ENCODE peak calls at places on chromosomes 6 and 20, in nine cellular contexts. C, B, A, N, L, O, V, S and Z are unnamed samples.

GRCh38 chr6:157217198-157217893 is 106.0 kb downstream of the TMEM242 start:
- DNase-seq in C (no peak), B (no peak), A (no peak), N (no peak), L (no peak), O (no peak), V (no peak), S (no peak), Z (no peak)

GRCh38 chr20:62352402-62353288 is 14.5 kb downstream of the LAMA5 start:
- DNase-seq in C (peak), B (no peak), A (no peak), N (peak), L (no peak), O (no peak), V (no peak), S (peak), Z (peak)

GRCh38 chr6:71410164-71410566 is 121.6 kb downstream of the OGFRL1 start:
- DNase-seq in C (no peak), B (no peak), A (no peak), N (no peak), L (peak), O (no peak), V (no peak), S (no peak), Z (no peak)

GRCh38 chr6:24991748-24992467 is 56.1 kb upstream of the RIPOR2 start:
- DNase-seq in C (peak), B (peak), A (peak), N (no peak), L (no peak), O (peak), V (peak), S (peak), Z (peak)

GRCh38 chr6:36387440-36388303 is at the start of gene ETV7:
- DNase-seq in C (no peak), B (peak), A (peak), N (no peak), L (no peak), O (no peak), V (peak), S (peak), Z (peak)

GRCh38 chr6:110597754-110598153 is 121.3 kb upstream of the SLC22A16 start:
- DNase-seq in C (no peak), B (no peak), A (no peak), N (no peak), L (no peak), O (no peak), V (no peak), S (no peak), Z (no peak)

GRCh38 chr20:17678295-17678694 is 3.7 kb downstream of the RRBP1 start:
- DNase-seq in C (no peak), B (no peak), A (no peak), N (no peak), L (no peak), O (no peak), V (no peak), S (no peak), Z (no peak)

GRCh38 chr6:155351273-155352129 is 37.2 kb upstream of the TFB1M start:
- DNase-seq in C (no peak), B (no peak), A (no peak), N (no peak), L (no peak), O (no peak), V (no peak), S (no peak), Z (no peak)

GRCh38 chr6:101439790-101440189 is 46.3 kb downstream of the GRIK2 start:
- DNase-seq in C (no peak), B (no peak), A (no peak), N (peak), L (no peak), O (no peak), V (no peak), S (no peak), Z (no peak)

GRCh38 chr6:138580801-138581200 is 81.5 kb upstream of the NHSL1 start:
- DNase-seq in C (no peak), B (no peak), A (no peak), N (no peak), L (no peak), O (no peak), V (no peak), S (no peak), Z (no peak)

GRCh38 chr20:35395728-35396127 is 16.0 kb downstream of the UQCC1 start:
- DNase-seq in C (no peak), B (no peak), A (no peak), N (peak), L (no peak), O (no peak), V (no peak), S (no peak), Z (no peak)

GRCh38 chr6:11989376-11989775 is 22.7 kb upstream of the HIVEP1 start:
- DNase-seq in C (no peak), B (no peak), A (no peak), N (no peak), L (no peak), O (no peak), V (no peak), S (no peak), Z (no peak)

GRCh38 chr20:3209946-3210317 is 634 bp downstream of the ITPA start:
- DNase-seq in C (no peak), B (peak), A (no peak), N (peak), L (no peak), O (no peak), V (peak), S (no peak), Z (no peak)

GRCh38 chr20:32993484-32994050 is 10.7 kb downstream of the SUN5 start:
- DNase-seq in C (no peak), B (no peak), A (no peak), N (no peak), L (no peak), O (no peak), V (no peak), S (no peak), Z (no peak)

GRCh38 chr6:146546440-146546839 is 2.8 kb downstream of the RAB32 start:
- DNase-seq in C (no peak), B (no peak), A (no peak), N (peak), L (peak), O (no peak), V (no peak), S (no peak), Z (no peak)